ENCODE peak calls at places on chromosomes 5 and 9, in ten cellular contexts. One of them, this sample, is unnamed.

GRCh38 chr5:124630767-124631704 is 115.4 kb downstream of the ZNF608 start:
- DNase-seq in heart right ventricle: no peak
- DNase-seq in lower leg skin: no peak
- DNase-seq in endothelial cell: no peak
- DNase-seq in choroid plexus epithelial cell: no peak
- DNase-seq in right lobe of liver: no peak
- DNase-seq in GM13976: peak; percentile 33
- DNase-seq in transverse colon: no peak
- DNase-seq in CD8-positive, alpha-beta T cell: no peak
- DNase-seq in thoracic aorta: no peak
- DNase-seq in this sample: no peak

GRCh38 chr5:74630387-74631087 is 10.0 kb downstream of the ENC1 start:
- DNase-seq in heart right ventricle: no peak
- DNase-seq in lower leg skin: no peak
- DNase-seq in endothelial cell: no peak
- DNase-seq in choroid plexus epithelial cell: peak; percentile 93
- DNase-seq in right lobe of liver: no peak
- DNase-seq in GM13976: no peak
- DNase-seq in transverse colon: no peak
- DNase-seq in CD8-positive, alpha-beta T cell: peak; percentile 52
- DNase-seq in thoracic aorta: no peak
- DNase-seq in this sample: no peak

GRCh38 chr5:111135946-111136345 is 43.8 kb downstream of the WDR36 start:
- DNase-seq in heart right ventricle: no peak
- DNase-seq in lower leg skin: no peak
- DNase-seq in endothelial cell: no peak
- DNase-seq in choroid plexus epithelial cell: no peak
- DNase-seq in right lobe of liver: no peak
- DNase-seq in GM13976: no peak
- DNase-seq in transverse colon: no peak
- DNase-seq in CD8-positive, alpha-beta T cell: no peak
- DNase-seq in thoracic aorta: no peak
- DNase-seq in this sample: no peak

GRCh38 chr5:71907001-71907564 is 188.0 kb downstream of the CARTPT start:
- DNase-seq in heart right ventricle: no peak
- DNase-seq in lower leg skin: no peak
- DNase-seq in endothelial cell: no peak
- DNase-seq in choroid plexus epithelial cell: no peak
- DNase-seq in right lobe of liver: no peak
- DNase-seq in GM13976: no peak
- DNase-seq in transverse colon: no peak
- DNase-seq in CD8-positive, alpha-beta T cell: no peak
- DNase-seq in thoracic aorta: no peak
- DNase-seq in this sample: no peak

GRCh38 chr5:136155769-136156168 is 23.1 kb downstream of the SMAD5 start:
- DNase-seq in heart right ventricle: no peak
- DNase-seq in lower leg skin: no peak
- DNase-seq in endothelial cell: no peak
- DNase-seq in choroid plexus epithelial cell: peak; percentile 23
- DNase-seq in right lobe of liver: no peak
- DNase-seq in GM13976: no peak
- DNase-seq in transverse colon: no peak
- DNase-seq in CD8-positive, alpha-beta T cell: no peak
- DNase-seq in thoracic aorta: no peak
- DNase-seq in this sample: no peak

GRCh38 chr5:76083555-76084495 is 642 bp downstream of the SV2C start:
- DNase-seq in heart right ventricle: no peak
- DNase-seq in lower leg skin: no peak
- DNase-seq in endothelial cell: peak; percentile 25
- DNase-seq in choroid plexus epithelial cell: no peak
- DNase-seq in right lobe of liver: no peak
- DNase-seq in GM13976: peak; percentile 53
- DNase-seq in transverse colon: no peak
- DNase-seq in CD8-positive, alpha-beta T cell: no peak
- DNase-seq in thoracic aorta: no peak
- DNase-seq in this sample: no peak

GRCh38 chr5:77391240-77391765 is 100.8 kb downstream of the WDR41 start:
- DNase-seq in heart right ventricle: no peak
- DNase-seq in lower leg skin: no peak
- DNase-seq in endothelial cell: no peak
- DNase-seq in choroid plexus epithelial cell: no peak
- DNase-seq in right lobe of liver: no peak
- DNase-seq in GM13976: no peak
- DNase-seq in transverse colon: no peak
- DNase-seq in CD8-positive, alpha-beta T cell: no peak
- DNase-seq in thoracic aorta: no peak
- DNase-seq in this sample: no peak

GRCh38 chr9:127967151-127967809 is 13.5 kb downstream of the EEIG1 start:
- DNase-seq in heart right ventricle: no peak
- DNase-seq in lower leg skin: no peak
- DNase-seq in endothelial cell: no peak
- DNase-seq in choroid plexus epithelial cell: no peak
- DNase-seq in right lobe of liver: no peak
- DNase-seq in GM13976: no peak
- DNase-seq in transverse colon: no peak
- DNase-seq in CD8-positive, alpha-beta T cell: no peak
- DNase-seq in thoracic aorta: no peak
- DNase-seq in this sample: no peak

GRCh38 chr5:11010811-11011210 is 249.8 kb upstream of the DAP start:
- DNase-seq in heart right ventricle: no peak
- DNase-seq in lower leg skin: no peak
- DNase-seq in endothelial cell: no peak
- DNase-seq in choroid plexus epithelial cell: no peak
- DNase-seq in right lobe of liver: no peak
- DNase-seq in GM13976: no peak
- DNase-seq in transverse colon: no peak
- DNase-seq in CD8-positive, alpha-beta T cell: no peak
- DNase-seq in thoracic aorta: no peak
- DNase-seq in this sample: no peak

GRCh38 chr9:107177857-107178256 is 105.2 kb upstream of the RAD23B start:
- DNase-seq in heart right ventricle: no peak
- DNase-seq in lower leg skin: no peak
- DNase-seq in endothelial cell: no peak
- DNase-seq in choroid plexus epithelial cell: no peak
- DNase-seq in right lobe of liver: no peak
- DNase-seq in GM13976: no peak
- DNase-seq in transverse colon: peak; percentile 26
- DNase-seq in CD8-positive, alpha-beta T cell: no peak
- DNase-seq in thoracic aorta: no peak
- DNase-seq in this sample: no peak

GRCh38 chr9:87008667-87009066 is 61.4 kb upstream of the GAS1 start:
- DNase-seq in heart right ventricle: no peak
- DNase-seq in lower leg skin: no peak
- DNase-seq in endothelial cell: no peak
- DNase-seq in choroid plexus epithelial cell: no peak
- DNase-seq in right lobe of liver: no peak
- DNase-seq in GM13976: no peak
- DNase-seq in transverse colon: no peak
- DNase-seq in CD8-positive, alpha-beta T cell: no peak
- DNase-seq in thoracic aorta: no peak
- DNase-seq in this sample: no peak

GRCh38 chr9:86287013-86287412 is 4.7 kb upstream of the ISCA1 start:
- DNase-seq in heart right ventricle: no peak
- DNase-seq in lower leg skin: no peak
- DNase-seq in endothelial cell: peak; percentile 47
- DNase-seq in choroid plexus epithelial cell: peak; percentile 84
- DNase-seq in right lobe of liver: no peak
- DNase-seq in GM13976: no peak
- DNase-seq in transverse colon: no peak
- DNase-seq in CD8-positive, alpha-beta T cell: no peak
- DNase-seq in thoracic aorta: no peak
- DNase-seq in this sample: no peak

GRCh38 chr9:22240619-22241018 is 206.0 kb upstream of the DMRTA1 start:
- DNase-seq in heart right ventricle: no peak
- DNase-seq in lower leg skin: no peak
- DNase-seq in endothelial cell: no peak
- DNase-seq in choroid plexus epithelial cell: peak; percentile 81
- DNase-seq in right lobe of liver: no peak
- DNase-seq in GM13976: peak; percentile 45
- DNase-seq in transverse colon: no peak
- DNase-seq in CD8-positive, alpha-beta T cell: no peak
- DNase-seq in thoracic aorta: no peak
- DNase-seq in this sample: no peak

GRCh38 chr9:96382175-96382574 is 1.3 kb downstream of the SLC35D2 start:
- DNase-seq in heart right ventricle: no peak
- DNase-seq in lower leg skin: no peak
- DNase-seq in endothelial cell: no peak
- DNase-seq in choroid plexus epithelial cell: no peak
- DNase-seq in right lobe of liver: no peak
- DNase-seq in GM13976: no peak
- DNase-seq in transverse colon: no peak
- DNase-seq in CD8-positive, alpha-beta T cell: no peak
- DNase-seq in thoracic aorta: no peak
- DNase-seq in this sample: no peak

GRCh38 chr9:128149001-128149701 is at the start of gene LCN2:
- DNase-seq in heart right ventricle: no peak
- DNase-seq in lower leg skin: no peak
- DNase-seq in endothelial cell: no peak
- DNase-seq in choroid plexus epithelial cell: no peak
- DNase-seq in right lobe of liver: peak; percentile 82
- DNase-seq in GM13976: no peak
- DNase-seq in transverse colon: peak; percentile 80
- DNase-seq in CD8-positive, alpha-beta T cell: no peak
- DNase-seq in thoracic aorta: no peak
- DNase-seq in this sample: no peak

GRCh38 chr5:126339215-126339805 is 83.9 kb upstream of the GRAMD2B start:
- DNase-seq in heart right ventricle: peak; percentile 49
- DNase-seq in lower leg skin: peak; percentile 65
- DNase-seq in endothelial cell: peak; percentile 36
- DNase-seq in choroid plexus epithelial cell: peak; percentile 87
- DNase-seq in right lobe of liver: no peak
- DNase-seq in GM13976: peak; percentile 65
- DNase-seq in transverse colon: peak; percentile 38
- DNase-seq in CD8-positive, alpha-beta T cell: peak; percentile 24
- DNase-seq in thoracic aorta: peak; percentile 29
- DNase-seq in this sample: no peak

GRCh38 chr5:111254613-111255012 is 30.4 kb downstream of the CAMK4 start:
- DNase-seq in heart right ventricle: no peak
- DNase-seq in lower leg skin: no peak
- DNase-seq in endothelial cell: no peak
- DNase-seq in choroid plexus epithelial cell: peak; percentile 38
- DNase-seq in right lobe of liver: no peak
- DNase-seq in GM13976: peak; percentile 50
- DNase-seq in transverse colon: no peak
- DNase-seq in CD8-positive, alpha-beta T cell: peak; percentile 80
- DNase-seq in thoracic aorta: no peak
- DNase-seq in this sample: no peak

GRCh38 chr5:121688126-121688525 is 163.6 kb upstream of the FTMT start:
- DNase-seq in heart right ventricle: no peak
- DNase-seq in lower leg skin: no peak
- DNase-seq in endothelial cell: no peak
- DNase-seq in choroid plexus epithelial cell: no peak
- DNase-seq in right lobe of liver: no peak
- DNase-seq in GM13976: no peak
- DNase-seq in transverse colon: no peak
- DNase-seq in CD8-positive, alpha-beta T cell: no peak
- DNase-seq in thoracic aorta: no peak
- DNase-seq in this sample: no peak

GRCh38 chr9:27714388-27714787 is 141.1 kb upstream of the C9orf72 start:
- DNase-seq in heart right ventricle: no peak
- DNase-seq in lower leg skin: no peak
- DNase-seq in endothelial cell: no peak
- DNase-seq in choroid plexus epithelial cell: peak; percentile 19
- DNase-seq in right lobe of liver: no peak
- DNase-seq in GM13976: no peak
- DNase-seq in transverse colon: no peak
- DNase-seq in CD8-positive, alpha-beta T cell: no peak
- DNase-seq in thoracic aorta: no peak
- DNase-seq in this sample: no peak

DNA sequence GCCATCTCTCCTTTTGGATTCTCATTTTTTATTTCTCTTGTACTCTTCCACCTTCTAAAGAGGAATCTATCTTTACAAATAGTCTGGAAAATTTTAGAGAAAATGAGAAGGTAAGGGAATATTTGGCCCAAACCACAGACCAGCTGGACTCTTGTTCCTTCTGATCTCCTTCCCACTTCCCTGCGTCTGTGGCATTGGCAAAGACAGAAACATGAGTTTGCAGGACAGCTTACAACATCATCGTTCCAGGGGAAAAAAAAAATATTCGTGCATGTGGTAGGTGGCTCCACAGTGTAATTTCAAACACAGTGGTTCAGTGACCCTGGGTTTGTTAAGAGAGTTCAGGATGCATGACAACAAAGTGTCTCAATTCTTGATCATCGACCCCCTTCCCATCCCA is 755.0 kb downstream of the DNAH5 start:
- DNase-seq in heart right ventricle: no peak
- DNase-seq in lower leg skin: no peak
- DNase-seq in endothelial cell: no peak
- DNase-seq in choroid plexus epithelial cell: no peak
- DNase-seq in right lobe of liver: no peak
- DNase-seq in GM13976: no peak
- DNase-seq in transverse colon: no peak
- DNase-seq in CD8-positive, alpha-beta T cell: no peak
- DNase-seq in thoracic aorta: no peak
- DNase-seq in this sample: no peak
- TF ChIP-seq CTCF in heart right ventricle: no peak
- TF ChIP-seq CTCF in lower leg skin: no peak
- TF ChIP-seq CTCF in endothelial cell: no peak
- TF ChIP-seq CTCF in choroid plexus epithelial cell: no peak
- TF ChIP-seq CTCF in right lobe of liver: no peak
- TF ChIP-seq CTCF in GM13976: no peak
- TF ChIP-seq CTCF in transverse colon: no peak
- TF ChIP-seq CTCF in CD8-positive, alpha-beta T cell: no peak
- TF ChIP-seq CTCF in thoracic aorta: no peak
- TF ChIP-seq CTCF in this sample: no peak

GRCh38 chr5:177494356-177495195 is 2.8 kb downstream of the PDLIM7 start:
- DNase-seq in heart right ventricle: peak; percentile 66
- DNase-seq in lower leg skin: no peak
- DNase-seq in endothelial cell: no peak
- DNase-seq in choroid plexus epithelial cell: peak; percentile 95
- DNase-seq in right lobe of liver: no peak
- DNase-seq in GM13976: no peak
- DNase-seq in transverse colon: peak; percentile 51
- DNase-seq in CD8-positive, alpha-beta T cell: peak; percentile 40
- DNase-seq in thoracic aorta: peak; percentile 83
- DNase-seq in this sample: peak; percentile 44
- TF ChIP-seq CTCF in heart right ventricle: peak; percentile 22
- TF ChIP-seq CTCF in lower leg skin: no peak
- TF ChIP-seq CTCF in endothelial cell: no peak
- TF ChIP-seq CTCF in choroid plexus epithelial cell: peak; percentile 49
- TF ChIP-seq CTCF in right lobe of liver: peak; percentile 13
- TF ChIP-seq CTCF in GM13976: no peak
- TF ChIP-seq CTCF in transverse colon: peak; percentile 19
- TF ChIP-seq CTCF in CD8-positive, alpha-beta T cell: no peak
- TF ChIP-seq CTCF in thoracic aorta: peak; percentile 27
- TF ChIP-seq CTCF in this sample: no peak

GRCh38 chr5:139273572-139274264 is 19.8 kb upstream of the MATR3 start:
- DNase-seq in heart right ventricle: peak; percentile 84
- DNase-seq in lower leg skin: peak; percentile 82
- DNase-seq in endothelial cell: peak; percentile 88
- DNase-seq in choroid plexus epithelial cell: peak; percentile 89
- DNase-seq in right lobe of liver: peak; percentile 95
- DNase-seq in GM13976: peak; percentile 97
- DNase-seq in transverse colon: peak; percentile 94
- DNase-seq in CD8-positive, alpha-beta T cell: peak; percentile 77
- DNase-seq in thoracic aorta: peak; percentile 31
- DNase-seq in this sample: peak; percentile 93
- TF ChIP-seq CTCF in heart right ventricle: no peak
- TF ChIP-seq CTCF in lower leg skin: no peak
- TF ChIP-seq CTCF in endothelial cell: no peak
- TF ChIP-seq CTCF in choroid plexus epithelial cell: peak; percentile 9
- TF ChIP-seq CTCF in right lobe of liver: peak; percentile 33
- TF ChIP-seq CTCF in GM13976: no peak
- TF ChIP-seq CTCF in transverse colon: peak; percentile 9
- TF ChIP-seq CTCF in CD8-positive, alpha-beta T cell: no peak
- TF ChIP-seq CTCF in thoracic aorta: peak; percentile 32
- TF ChIP-seq CTCF in this sample: no peak

GRCh38 chr5:148107608-148108007 is 43.8 kb downstream of the SPINK5 start:
- DNase-seq in heart right ventricle: no peak
- DNase-seq in lower leg skin: no peak
- DNase-seq in endothelial cell: no peak
- DNase-seq in choroid plexus epithelial cell: no peak
- DNase-seq in right lobe of liver: no peak
- DNase-seq in GM13976: no peak
- DNase-seq in transverse colon: no peak
- DNase-seq in CD8-positive, alpha-beta T cell: no peak
- DNase-seq in thoracic aorta: no peak
- DNase-seq in this sample: no peak
- TF ChIP-seq CTCF in heart right ventricle: peak; percentile 39
- TF ChIP-seq CTCF in lower leg skin: no peak
- TF ChIP-seq CTCF in endothelial cell: no peak
- TF ChIP-seq CTCF in choroid plexus epithelial cell: no peak
- TF ChIP-seq CTCF in right lobe of liver: peak; percentile 35
- TF ChIP-seq CTCF in GM13976: no peak
- TF ChIP-seq CTCF in transverse colon: no peak
- TF ChIP-seq CTCF in CD8-positive, alpha-beta T cell: no peak
- TF ChIP-seq CTCF in thoracic aorta: no peak
- TF ChIP-seq CTCF in this sample: no peak